ENCODE peak calls at places on chromosomes 12 and 14, in nine cellular contexts. W, S, G, C, X, T, R, B and A are unnamed samples.

GRCh38 chr14:97120204-97121120 is 323.3 kb downstream of the VRK1 start:
- DNase-seq in W (no peak), S (no peak), G (no peak), C (no peak), X (no peak), T (peak; percentile 13), R (no peak), B (no peak), A (no peak)

GRCh38 chr14:73243748-73244147 is 6.4 kb downstream of the PAPLN start:
- DNase-seq in W (no peak), S (no peak), G (peak; percentile 12), C (no peak), X (no peak), T (no peak), R (no peak), B (no peak), A (no peak)

GRCh38 chr12:108505121-108505520 is 10.0 kb upstream of the FICD start:
- DNase-seq in W (no peak), S (no peak), G (no peak), C (no peak), X (no peak), T (no peak), R (no peak), B (no peak), A (no peak)

GRCh38 chr12:94603434-94604068 is 46.8 kb downstream of the TMCC3 start:
- DNase-seq in W (peak; percentile 50), S (peak; percentile 75), G (no peak), C (peak; percentile 22), X (peak; percentile 5), T (no peak), R (no peak), B (peak; percentile 54), A (peak; percentile 28)

GRCh38 chr14:69845050-69845581 is 34.1 kb upstream of the SMOC1 start:
- DNase-seq in W (no peak), S (no peak), G (no peak), C (no peak), X (no peak), T (no peak), R (no peak), B (no peak), A (no peak)

GRCh38 chr12:108560321-108560721 is 652 bp downstream of the SART3 start:
- DNase-seq in W (no peak), S (no peak), G (no peak), C (no peak), X (peak; percentile 28), T (no peak), R (no peak), B (peak; percentile 42), A (no peak)

GRCh38 chr12:623172-623864 is 39.9 kb downstream of the NINJ2 start:
- DNase-seq in W (no peak), S (peak; percentile 46), G (no peak), C (no peak), X (no peak), T (no peak), R (no peak), B (no peak), A (no peak)

GRCh38 chr14:55976619-55977018 is 141.6 kb upstream of the PELI2 start:
- DNase-seq in W (no peak), S (no peak), G (no peak), C (no peak), X (no peak), T (no peak), R (no peak), B (no peak), A (no peak)

GRCh38 chr12:27571463-27571862 is 47.5 kb downstream of the PPFIBP1 start:
- DNase-seq in W (no peak), S (no peak), G (no peak), C (no peak), X (no peak), T (no peak), R (no peak), B (no peak), A (no peak)

GRCh38 chr14:53470351-53471043 is 317.4 kb upstream of the DDHD1 start:
- DNase-seq in W (no peak), S (no peak), G (no peak), C (no peak), X (peak; percentile 12), T (no peak), R (no peak), B (no peak), A (no peak)

GRCh38 chr12:43776498-43776897 is 17.7 kb downstream of the IRAK4 start:
- DNase-seq in W (peak; percentile 30), S (peak; percentile 71), G (peak; percentile 61), C (peak; percentile 16), X (peak; percentile 44), T (no peak), R (no peak), B (peak; percentile 39), A (no peak)

GRCh38 chr14:92693998-92694780 is 54.2 kb downstream of the LGMN start:
- DNase-seq in W (peak; percentile 69), S (no peak), G (no peak), C (peak; percentile 78), X (peak; percentile 88), T (no peak), R (no peak), B (peak; percentile 8), A (no peak)

GRCh38 chr12:121713257-121714155 is 954 bp downstream of the TMEM120B start:
- DNase-seq in W (no peak), S (peak; percentile 44), G (no peak), C (no peak), X (no peak), T (no peak), R (no peak), B (peak; percentile 46), A (no peak)

GRCh38 chr14:81519200-81519998 is 14.3 kb downstream of the SEL1L start:
- DNase-seq in W (no peak), S (no peak), G (no peak), C (no peak), X (no peak), T (peak; percentile 31), R (no peak), B (peak; percentile 55), A (peak; percentile 74)

DNA sequence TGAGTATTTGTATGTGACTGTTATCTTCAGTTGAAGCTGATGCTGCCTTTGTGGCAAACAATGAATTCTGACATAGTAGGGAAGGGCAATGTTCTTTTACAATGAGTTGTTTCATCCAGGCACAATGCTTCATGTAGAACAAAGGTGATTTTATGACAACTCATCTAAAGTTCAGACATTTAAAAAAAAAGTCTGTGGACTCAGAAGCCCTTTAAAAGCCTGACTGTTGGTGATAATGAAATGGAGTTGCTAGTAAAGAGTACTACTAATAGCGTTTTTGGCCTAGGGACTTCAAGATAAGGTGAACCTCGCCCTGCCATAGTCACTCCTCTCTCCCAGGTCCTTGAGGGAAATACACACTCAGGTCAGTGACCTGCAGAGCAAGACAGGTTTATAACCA is 105.1 kb downstream of the AKAP6 start:
- DNase-seq in W (no peak), S (no peak), G (no peak), C (no peak), X (no peak), T (no peak), R (no peak), B (peak; percentile 30), A (no peak)
- TF ChIP-seq REST in W (no peak), S (no peak), G (no peak), C (no peak), X (no peak), T (no peak), R (no peak), B (no peak), A (no peak)

GRCh38 chr14:41609704-41610183 is 3.1 kb downstream of the LRFN5 start:
- DNase-seq in W (no peak), S (peak; percentile 89), G (peak; percentile 28), C (no peak), X (no peak), T (no peak), R (no peak), B (no peak), A (no peak)
- TF ChIP-seq REST in W (no peak), S (no peak), G (no peak), C (no peak), X (no peak), T (no peak), R (no peak), B (no peak), A (no peak)

GRCh38 chr12:119343130-119343529 is 8.6 kb downstream of the CCDC60 start:
- DNase-seq in W (no peak), S (no peak), G (peak; percentile 72), C (no peak), X (no peak), T (no peak), R (no peak), B (no peak), A (no peak)

GRCh38 chr12:119341988-119342387 is 7.5 kb downstream of the CCDC60 start:
- DNase-seq in W (no peak), S (no peak), G (no peak), C (no peak), X (no peak), T (no peak), R (no peak), B (no peak), A (no peak)

GRCh38 chr12:119334459-119335170 is at the start of gene CCDC60:
- DNase-seq in W (no peak), S (peak; percentile 95), G (no peak), C (no peak), X (no peak), T (no peak), R (no peak), B (peak; percentile 80), A (no peak)

GRCh38 chr12:119340604-119341003 is 6.1 kb downstream of the CCDC60 start:
- DNase-seq in W (no peak), S (no peak), G (no peak), C (no peak), X (no peak), T (no peak), R (no peak), B (peak; percentile 22), A (no peak)

GRCh38 chr12:119338593-119339363 is 4.2 kb downstream of the CCDC60 start:
- DNase-seq in W (no peak), S (peak; percentile 70), G (no peak), C (no peak), X (no peak), T (no peak), R (no peak), B (no peak), A (no peak)
- TF ChIP-seq REST in W (no peak), S (no peak), G (no peak), C (no peak), X (no peak), T (no peak), R (no peak), B (no peak), A (no peak)

GRCh38 chr14:74697543-74697942 is 15.3 kb downstream of the AREL1 start:
- DNase-seq in W (no peak), S (no peak), G (no peak), C (no peak), X (no peak), T (no peak), R (no peak), B (no peak), A (no peak)

GRCh38 chr14:74698471-74698870 is 14.4 kb downstream of the AREL1 start:
- DNase-seq in W (no peak), S (no peak), G (no peak), C (no peak), X (no peak), T (no peak), R (no peak), B (no peak), A (no peak)

GRCh38 chr14:74698894-74699293 is 14.0 kb downstream of the AREL1 start:
- DNase-seq in W (no peak), S (no peak), G (no peak), C (no peak), X (no peak), T (no peak), R (no peak), B (no peak), A (no peak)

GRCh38 chr14:74697976-74698375 is 14.9 kb downstream of the AREL1 start:
- DNase-seq in W (no peak), S (no peak), G (no peak), C (no peak), X (no peak), T (no peak), R (no peak), B (no peak), A (no peak)

GRCh38 chr14:74695406-74695805 is 17.5 kb downstream of the AREL1 start:
- DNase-seq in W (no peak), S (no peak), G (no peak), C (no peak), X (no peak), T (no peak), R (no peak), B (no peak), A (peak; percentile 60)
- TF ChIP-seq REST in W (no peak), S (no peak), G (no peak), C (no peak), X (no peak), T (no peak), R (no peak), B (no peak), A (no peak)